ENCODE peak calls at places on chromosome X, in seven cellular contexts. A is tibial artery, X is HCT116, K is cardiac muscle cell, U is neural progenitor cell, L is testis, E is BJ. H is an unnamed sample.

GRCh38 chrX:119008122-119008744 is 33.8 kb downstream of the LONRF3 start:
- DNase-seq in A (no peak), X (no peak), K (peak; percentile 29), U (peak; percentile 27), L (peak; percentile 25), E (no peak), H (peak; percentile 29)

GRCh38 chrX:154457491-154458115 is 478 bp upstream of the PLXNA3 start:
- DNase-seq in A (no peak), X (no peak), K (peak; percentile 50), U (peak; percentile 71), L (peak; percentile 30), E (no peak), H (peak; percentile 72)

GRCh38 chrX:132853040-132853439 is 105.4 kb downstream of the HS6ST2 start:
- DNase-seq in A (no peak), X (no peak), K (no peak), U (no peak), L (no peak), E (no peak), H (peak; percentile 76)

GRCh38 chrX:926991-927390 is 285.5 kb downstream of the CRLF2 start:
- DNase-seq in A (peak; percentile 20), X (no peak), K (no peak), U (no peak), L (no peak), E (no peak), H (no peak)

GRCh38 chrX:148500428-148501120 is at the start of gene AFF2:
- DNase-seq in A (no peak), X (no peak), K (peak; percentile 52), U (peak; percentile 81), L (peak; percentile 55), E (no peak), H (peak; percentile 18)

GRCh38 chrX:72478351-72478750 is 94.3 kb downstream of the HDAC8 start:
- DNase-seq in A (no peak), X (no peak), K (no peak), U (no peak), L (no peak), E (no peak), H (no peak)

GRCh38 chrX:109347618-109348017 is 134.3 kb downstream of the GUCY2F start:
- DNase-seq in A (no peak), X (peak; percentile 19), K (no peak), U (no peak), L (no peak), E (no peak), H (peak; percentile 53)

GRCh38 chrX:114787016-114787415 is 203.1 kb downstream of the HTR2C start:
- DNase-seq in A (no peak), X (no peak), K (no peak), U (no peak), L (no peak), E (no peak), H (no peak)

GRCh38 chrX:10360121-10360520 is 203.3 kb downstream of the CLCN4 start:
- DNase-seq in A (no peak), X (no peak), K (no peak), U (peak; percentile 2), L (peak; percentile 16), E (no peak), H (no peak)

GRCh38 chrX:154731881-154732280 is 19.0 kb downstream of the GAB3 start:
- DNase-seq in A (no peak), X (no peak), K (no peak), U (no peak), L (no peak), E (no peak), H (no peak)

GRCh38 chrX:102558607-102559006 is 40.7 kb upstream of the ARMCX5 start:
- DNase-seq in A (no peak), X (no peak), K (no peak), U (no peak), L (no peak), E (no peak), H (no peak)

GRCh38 chrX:2463973-2464676 is 36.7 kb downstream of the DHRSX start:
- DNase-seq in A (no peak), X (peak; percentile 99), K (no peak), U (peak; percentile 49), L (peak; percentile 76), E (no peak), H (no peak)

GRCh38 chrX:13690836-13691235 is 1.9 kb downstream of the RAB9A start:
- DNase-seq in A (no peak), X (no peak), K (no peak), U (no peak), L (no peak), E (no peak), H (no peak)

GRCh38 chrX:69093960-69094935 is 71.0 kb downstream of the PJA1 start:
- DNase-seq in A (no peak), X (peak; percentile 21), K (peak; percentile 78), U (peak; percentile 82), L (peak; percentile 63), E (no peak), H (peak; percentile 64)

GRCh38 chrX:37986893-37987292 is 19.5 kb upstream of the SYTL5 start:
- DNase-seq in A (no peak), X (no peak), K (no peak), U (no peak), L (no peak), E (no peak), H (no peak)

GRCh38 chrX:33855251-33855650 is 276.9 kb downstream of the FAM47A start:
- DNase-seq in A (no peak), X (no peak), K (no peak), U (peak; percentile 20), L (no peak), E (no peak), H (no peak)

GRCh38 chrX:118497180-118497814 is 1.7 kb downstream of the DOCK11 start:
- DNase-seq in A (no peak), X (no peak), K (no peak), U (no peak), L (no peak), E (no peak), H (no peak)

GRCh38 chrX:320126-320783 is 1.7 kb upstream of the GTPBP6 start:
- DNase-seq in A (peak; percentile 72), X (no peak), K (no peak), U (peak; percentile 43), L (no peak), E (no peak), H (peak; percentile 17)

GRCh38 chrX:23849241-23849640 is 58.5 kb downstream of the APOO start:
- DNase-seq in A (no peak), X (no peak), K (no peak), U (no peak), L (no peak), E (no peak), H (no peak)

GRCh38 chrX:39823848-39824247 is 273.9 kb downstream of the BCOR start:
- DNase-seq in A (no peak), X (no peak), K (no peak), U (no peak), L (no peak), E (no peak), H (no peak)

GRCh38 chrX:39821011-39821708 is 276.6 kb downstream of the BCOR start:
- DNase-seq in A (no peak), X (no peak), K (peak; percentile 60), U (peak; percentile 86), L (peak; percentile 45), E (no peak), H (no peak)

GRCh38 chrX:39823424-39823823 is 274.3 kb downstream of the BCOR start:
- DNase-seq in A (no peak), X (no peak), K (no peak), U (no peak), L (no peak), E (no peak), H (no peak)

GRCh38 chrX:39821709-39822095 is 276.1 kb downstream of the BCOR start:
- DNase-seq in A (no peak), X (no peak), K (no peak), U (no peak), L (no peak), E (no peak), H (no peak)

GRCh38 chrX:39822133-39822748 is 275.5 kb downstream of the BCOR start:
- DNase-seq in A (no peak), X (no peak), K (no peak), U (no peak), L (no peak), E (no peak), H (no peak)
- H3K4me3 ChIP-seq in A (no peak overlapping the region), X (no peak overlapping the region), K (no peak overlapping the region), U (peak overlapping the region; percentile 47), L (no peak overlapping the region), E (no peak overlapping the region), H (no peak overlapping the region)

DNA sequence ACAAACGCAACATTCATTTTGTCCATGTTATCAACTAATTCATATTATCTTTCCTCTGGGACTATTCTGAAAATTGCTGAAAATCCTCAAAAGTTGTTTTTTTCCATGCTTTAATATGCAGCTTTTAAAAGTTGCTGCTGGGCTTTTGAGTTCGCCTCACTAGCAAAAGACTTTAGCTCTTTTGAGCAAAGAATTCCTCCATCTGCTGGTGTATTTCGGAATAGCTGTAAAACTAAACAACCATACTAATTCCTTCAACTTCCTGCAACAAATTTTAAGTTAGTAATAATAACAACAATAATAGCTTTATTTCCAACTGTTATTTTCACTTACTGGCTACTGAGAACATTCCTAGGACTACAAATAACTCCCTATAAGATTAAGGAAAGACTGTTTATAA is 124.5 kb upstream of the PLAC1 start:
- DNase-seq in A (no peak), X (no peak), K (peak; percentile 58), U (peak; percentile 19), L (no peak), E (no peak), H (peak; percentile 50)
- TF ChIP-seq CTCF in A (peak; percentile 38), X (peak; percentile 30), K (peak; percentile 46), U (peak; percentile 52), L (peak; percentile 28), E (peak; percentile 48), H (peak; percentile 53)

GRCh38 chrX:136684120-136684519 is 36.2 kb downstream of the CD40LG start:
- DNase-seq in A (no peak), X (no peak), K (no peak), U (no peak), L (no peak), E (no peak), H (no peak)

GRCh38 chrX:136674270-136674986 is 26.5 kb downstream of the CD40LG start:
- DNase-seq in A (no peak), X (no peak), K (no peak), U (no peak), L (no peak), E (no peak), H (no peak)

DNA sequence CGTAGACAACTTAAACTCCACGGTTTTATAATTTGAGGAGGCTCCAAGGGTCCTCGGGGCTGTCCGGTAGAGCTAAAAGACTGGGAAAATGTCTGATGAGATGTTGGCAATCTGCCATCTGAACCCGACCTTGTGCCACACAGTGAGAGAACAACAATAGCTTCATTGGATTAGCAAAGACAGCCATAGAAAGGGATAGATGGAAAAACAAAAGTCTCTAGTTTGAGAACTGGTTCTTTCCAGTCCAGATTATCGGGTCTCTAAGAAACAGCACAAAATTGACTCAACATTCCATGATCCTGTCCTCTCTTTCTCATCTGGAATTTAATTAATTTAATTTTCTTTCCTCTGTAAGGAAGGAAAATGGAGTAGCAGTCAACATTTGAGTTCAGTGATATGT is 31.6 kb downstream of the CD40LG start:
- DNase-seq in A (no peak), X (no peak), K (no peak), U (peak; percentile 6), L (no peak), E (no peak), H (no peak)
- H3K4me3 ChIP-seq in A (no peak overlapping the region), X (no peak overlapping the region), K (no peak overlapping the region), U (no peak overlapping the region), L (no peak overlapping the region), E (no peak overlapping the region), H (no peak overlapping the region)

DNA sequence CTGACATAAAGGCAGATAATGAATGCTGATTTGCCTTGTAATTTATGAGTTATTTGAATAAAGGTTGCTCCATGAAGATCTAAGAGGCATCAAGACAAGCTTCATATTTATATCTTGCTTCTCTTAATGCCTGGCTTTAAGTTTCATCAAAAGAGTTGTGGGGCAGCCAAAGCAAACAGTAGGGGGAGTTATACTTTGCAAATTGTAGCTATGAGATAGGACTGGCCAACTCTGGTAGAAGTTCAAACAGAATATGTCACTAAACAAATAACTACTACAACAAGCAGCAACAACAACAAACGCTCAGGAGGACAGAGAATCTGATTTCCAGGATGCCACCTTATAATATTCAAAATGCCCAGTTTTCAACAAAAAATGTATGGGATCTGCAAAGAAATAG is 69.1 kb upstream of the PLAC1 start:
- DNase-seq in A (no peak), X (no peak), K (no peak), U (no peak), L (no peak), E (no peak), H (peak; percentile 5)
- TF ChIP-seq CTCF in A (no peak), X (peak; percentile 28), K (peak; percentile 34), U (peak; percentile 30), L (no peak), E (no peak), H (no peak)